ENCODE peak calls at places on chromosomes 13 and 19, in eight cellular contexts. Q is ascending aorta; Z is smooth muscle cell of the brain vasculature; Y is activated T-cell treated with anti-CD3 and anti-CD28 coated beads, Interleukin-2, amount 50 U/mL, for 1 hour; K is endodermal cell; D is NCI-H1105; R is A172; B is fibroblast of villous mesenchyme. N is an unnamed sample.

GRCh38 chr19:10292206-10292788 is 2.5 kb downstream of the ICAM5 start:
- DNase-seq in K (peak; percentile 98), Z (no peak), Y (peak; percentile 71), D (no peak), Q (peak; percentile 36), B (peak; percentile 86), R (peak; percentile 33), N (peak; percentile 67)

GRCh38 chr19:1312732-1313694 is 27.3 kb downstream of the EFNA2 start:
- DNase-seq in K (peak; percentile 78), D (no peak), Q (no peak), R (peak; percentile 85), Z (peak; percentile 13), Y (no peak), B (peak; percentile 45), N (peak; percentile 99)

GRCh38 chr13:37914781-37915391 is 45.3 kb upstream of the TRPC4 start:
- DNase-seq in Z (no peak), R (no peak), B (no peak), Y (no peak), K (peak; percentile 66), Q (no peak), D (no peak), N (no peak)

GRCh38 chr13:48410199-48410598 is 2.7 kb downstream of the LPAR6 start:
- DNase-seq in R (no peak), Q (no peak), D (no peak), Z (no peak), B (no peak), K (no peak), Y (no peak), N (no peak)

GRCh38 chr13:80436571-80437169 is 95.7 kb upstream of the SPRY2 start:
- DNase-seq in Z (no peak), D (no peak), Q (no peak), Y (no peak), R (no peak), K (no peak), B (peak; percentile 50), N (no peak)

GRCh38 chr19:4980838-4981680 is 12.1 kb downstream of the KDM4B start:
- DNase-seq in D (no peak), Y (no peak), R (no peak), Z (no peak), K (peak; percentile 74), B (no peak), Q (no peak), N (no peak)

GRCh38 chr13:113585828-113586355 is 1.3 kb downstream of the TFDP1 start:
- DNase-seq in K (peak; percentile 36), B (peak; percentile 10), R (no peak), Y (no peak), D (no peak), Z (no peak), Q (no peak), N (no peak)

GRCh38 chr19:18502633-18503294 is 19.1 kb downstream of the ELL start:
- DNase-seq in B (no peak), Q (no peak), D (no peak), Y (no peak), Z (no peak), R (peak; percentile 29), K (no peak), N (no peak)

GRCh38 chr13:43785681-43786471 is 896 bp downstream of the ENOX1 start:
- DNase-seq in R (peak; percentile 52), K (peak; percentile 88), Z (no peak), Y (peak; percentile 22), D (no peak), B (peak; percentile 67), Q (no peak), N (peak; percentile 44)

GRCh38 chr13:113565526-113566226 is 18.9 kb upstream of the TFDP1 start:
- DNase-seq in R (no peak), K (peak; percentile 24), Q (no peak), B (no peak), D (no peak), Y (no peak), Z (no peak), N (no peak)

GRCh38 chr19:39927076-39927475 is 7.4 kb downstream of the FCGBP start:
- DNase-seq in D (no peak), K (no peak), B (no peak), Z (no peak), Q (no peak), Y (peak; percentile 2), R (no peak), N (no peak)